ENCODE peak calls at places on chromosome 3, in nine cellular contexts. One of them, this sample, is unnamed.

GRCh38 chr3:132006605-132007204 is 28.1 kb downstream of the CPNE4 start:
- DNase-seq in transverse colon: peak
- DNase-seq in CD8-positive, alpha-beta T cell: no peak
- DNase-seq in activated naive CD4-positive, alpha-beta T cell treated with anti-CD3 and anti-CD28 coated beads, Interleukin-2, amount 10 ng/mL, durations not matched to agents 7 days and 5 days: peak
- DNase-seq in fibroblast of pulmonary artery: peak
- DNase-seq in activated T-cell treated with anti-CD3 and anti-CD28 coated beads for 1 hour: no peak
- DNase-seq in non-pigmented ciliary epithelial cell: no peak
- DNase-seq in HTR-8/SVneo: no peak
- DNase-seq in fibroblast of mammary gland: peak
- DNase-seq in this sample: no peak

GRCh38 chr3:111368061-111368460 is 173.9 kb upstream of the CD96 start:
- DNase-seq in transverse colon: no peak
- DNase-seq in CD8-positive, alpha-beta T cell: no peak
- DNase-seq in activated naive CD4-positive, alpha-beta T cell treated with anti-CD3 and anti-CD28 coated beads, Interleukin-2, amount 10 ng/mL, durations not matched to agents 7 days and 5 days: no peak
- DNase-seq in fibroblast of pulmonary artery: no peak
- DNase-seq in activated T-cell treated with anti-CD3 and anti-CD28 coated beads for 1 hour: no peak
- DNase-seq in non-pigmented ciliary epithelial cell: no peak
- DNase-seq in HTR-8/SVneo: no peak
- DNase-seq in fibroblast of mammary gland: no peak
- DNase-seq in this sample: no peak

GRCh38 chr3:34842706-34843478 is 796.4 kb upstream of the ARPP21 start:
- DNase-seq in transverse colon: no peak
- DNase-seq in CD8-positive, alpha-beta T cell: no peak
- DNase-seq in activated naive CD4-positive, alpha-beta T cell treated with anti-CD3 and anti-CD28 coated beads, Interleukin-2, amount 10 ng/mL, durations not matched to agents 7 days and 5 days: no peak
- DNase-seq in fibroblast of pulmonary artery: no peak
- DNase-seq in activated T-cell treated with anti-CD3 and anti-CD28 coated beads for 1 hour: no peak
- DNase-seq in non-pigmented ciliary epithelial cell: no peak
- DNase-seq in HTR-8/SVneo: no peak
- DNase-seq in fibroblast of mammary gland: no peak
- DNase-seq in this sample: no peak

GRCh38 chr3:138948371-138949001 is 1.5 kb downstream of the FOXL2NB start:
- DNase-seq in transverse colon: no peak
- DNase-seq in CD8-positive, alpha-beta T cell: no peak
- DNase-seq in activated naive CD4-positive, alpha-beta T cell treated with anti-CD3 and anti-CD28 coated beads, Interleukin-2, amount 10 ng/mL, durations not matched to agents 7 days and 5 days: no peak
- DNase-seq in fibroblast of pulmonary artery: no peak
- DNase-seq in activated T-cell treated with anti-CD3 and anti-CD28 coated beads for 1 hour: no peak
- DNase-seq in non-pigmented ciliary epithelial cell: no peak
- DNase-seq in HTR-8/SVneo: no peak
- DNase-seq in fibroblast of mammary gland: no peak
- DNase-seq in this sample: no peak

GRCh38 chr3:126113733-126114132 is 29.8 kb upstream of the SLC41A3 start:
- DNase-seq in transverse colon: peak
- DNase-seq in CD8-positive, alpha-beta T cell: no peak
- DNase-seq in activated naive CD4-positive, alpha-beta T cell treated with anti-CD3 and anti-CD28 coated beads, Interleukin-2, amount 10 ng/mL, durations not matched to agents 7 days and 5 days: no peak
- DNase-seq in fibroblast of pulmonary artery: no peak
- DNase-seq in activated T-cell treated with anti-CD3 and anti-CD28 coated beads for 1 hour: no peak
- DNase-seq in non-pigmented ciliary epithelial cell: no peak
- DNase-seq in HTR-8/SVneo: no peak
- DNase-seq in fibroblast of mammary gland: no peak
- DNase-seq in this sample: no peak

GRCh38 chr3:190009621-190010020 is 111.1 kb downstream of the P3H2 start:
- DNase-seq in transverse colon: no peak
- DNase-seq in CD8-positive, alpha-beta T cell: no peak
- DNase-seq in activated naive CD4-positive, alpha-beta T cell treated with anti-CD3 and anti-CD28 coated beads, Interleukin-2, amount 10 ng/mL, durations not matched to agents 7 days and 5 days: no peak
- DNase-seq in fibroblast of pulmonary artery: no peak
- DNase-seq in activated T-cell treated with anti-CD3 and anti-CD28 coated beads for 1 hour: no peak
- DNase-seq in non-pigmented ciliary epithelial cell: no peak
- DNase-seq in HTR-8/SVneo: no peak
- DNase-seq in fibroblast of mammary gland: no peak
- DNase-seq in this sample: no peak

GRCh38 chr3:12143949-12144504 is 14.7 kb downstream of the TIMP4 start:
- DNase-seq in transverse colon: peak
- DNase-seq in CD8-positive, alpha-beta T cell: no peak
- DNase-seq in activated naive CD4-positive, alpha-beta T cell treated with anti-CD3 and anti-CD28 coated beads, Interleukin-2, amount 10 ng/mL, durations not matched to agents 7 days and 5 days: no peak
- DNase-seq in fibroblast of pulmonary artery: peak
- DNase-seq in activated T-cell treated with anti-CD3 and anti-CD28 coated beads for 1 hour: no peak
- DNase-seq in non-pigmented ciliary epithelial cell: peak
- DNase-seq in HTR-8/SVneo: peak
- DNase-seq in fibroblast of mammary gland: peak
- DNase-seq in this sample: no peak

GRCh38 chr3:46468758-46469600 is 4.3 kb upstream of the LTF start:
- DNase-seq in transverse colon: no peak
- DNase-seq in CD8-positive, alpha-beta T cell: no peak
- DNase-seq in activated naive CD4-positive, alpha-beta T cell treated with anti-CD3 and anti-CD28 coated beads, Interleukin-2, amount 10 ng/mL, durations not matched to agents 7 days and 5 days: no peak
- DNase-seq in fibroblast of pulmonary artery: no peak
- DNase-seq in activated T-cell treated with anti-CD3 and anti-CD28 coated beads for 1 hour: no peak
- DNase-seq in non-pigmented ciliary epithelial cell: no peak
- DNase-seq in HTR-8/SVneo: no peak
- DNase-seq in fibroblast of mammary gland: no peak
- DNase-seq in this sample: no peak

GRCh38 chr3:107206141-107206540 is 171.1 kb upstream of the CCDC54 start:
- DNase-seq in transverse colon: no peak
- DNase-seq in CD8-positive, alpha-beta T cell: no peak
- DNase-seq in activated naive CD4-positive, alpha-beta T cell treated with anti-CD3 and anti-CD28 coated beads, Interleukin-2, amount 10 ng/mL, durations not matched to agents 7 days and 5 days: no peak
- DNase-seq in fibroblast of pulmonary artery: peak
- DNase-seq in activated T-cell treated with anti-CD3 and anti-CD28 coated beads for 1 hour: no peak
- DNase-seq in non-pigmented ciliary epithelial cell: no peak
- DNase-seq in HTR-8/SVneo: peak
- DNase-seq in fibroblast of mammary gland: peak
- DNase-seq in this sample: peak

GRCh38 chr3:150905339-150905738 is at the start of gene MINDY4B:
- DNase-seq in transverse colon: no peak
- DNase-seq in CD8-positive, alpha-beta T cell: no peak
- DNase-seq in activated naive CD4-positive, alpha-beta T cell treated with anti-CD3 and anti-CD28 coated beads, Interleukin-2, amount 10 ng/mL, durations not matched to agents 7 days and 5 days: no peak
- DNase-seq in fibroblast of pulmonary artery: no peak
- DNase-seq in activated T-cell treated with anti-CD3 and anti-CD28 coated beads for 1 hour: no peak
- DNase-seq in non-pigmented ciliary epithelial cell: no peak
- DNase-seq in HTR-8/SVneo: no peak
- DNase-seq in fibroblast of mammary gland: no peak
- DNase-seq in this sample: no peak

GRCh38 chr3:50260027-50260941 is 8.7 kb upstream of the SEMA3B start:
- DNase-seq in transverse colon: peak
- DNase-seq in CD8-positive, alpha-beta T cell: peak
- DNase-seq in activated naive CD4-positive, alpha-beta T cell treated with anti-CD3 and anti-CD28 coated beads, Interleukin-2, amount 10 ng/mL, durations not matched to agents 7 days and 5 days: peak
- DNase-seq in fibroblast of pulmonary artery: peak
- DNase-seq in activated T-cell treated with anti-CD3 and anti-CD28 coated beads for 1 hour: peak
- DNase-seq in non-pigmented ciliary epithelial cell: no peak
- DNase-seq in HTR-8/SVneo: peak
- DNase-seq in fibroblast of mammary gland: peak
- DNase-seq in this sample: peak

GRCh38 chr3:194592798-194593752 is 40.1 kb downstream of the TMEM44 start:
- DNase-seq in transverse colon: no peak
- DNase-seq in CD8-positive, alpha-beta T cell: no peak
- DNase-seq in activated naive CD4-positive, alpha-beta T cell treated with anti-CD3 and anti-CD28 coated beads, Interleukin-2, amount 10 ng/mL, durations not matched to agents 7 days and 5 days: no peak
- DNase-seq in fibroblast of pulmonary artery: peak
- DNase-seq in activated T-cell treated with anti-CD3 and anti-CD28 coated beads for 1 hour: no peak
- DNase-seq in non-pigmented ciliary epithelial cell: peak
- DNase-seq in HTR-8/SVneo: peak
- DNase-seq in fibroblast of mammary gland: peak
- DNase-seq in this sample: peak

GRCh38 chr3:197791120-197792018 is at the start of gene LRCH3:
- DNase-seq in transverse colon: peak
- DNase-seq in CD8-positive, alpha-beta T cell: peak
- DNase-seq in activated naive CD4-positive, alpha-beta T cell treated with anti-CD3 and anti-CD28 coated beads, Interleukin-2, amount 10 ng/mL, durations not matched to agents 7 days and 5 days: peak
- DNase-seq in fibroblast of pulmonary artery: peak
- DNase-seq in activated T-cell treated with anti-CD3 and anti-CD28 coated beads for 1 hour: peak
- DNase-seq in non-pigmented ciliary epithelial cell: no peak
- DNase-seq in HTR-8/SVneo: peak
- DNase-seq in fibroblast of mammary gland: peak
- DNase-seq in this sample: peak

GRCh38 chr3:40677749-40678148 is 153.0 kb downstream of the ZNF621 start:
- DNase-seq in transverse colon: no peak
- DNase-seq in CD8-positive, alpha-beta T cell: no peak
- DNase-seq in activated naive CD4-positive, alpha-beta T cell treated with anti-CD3 and anti-CD28 coated beads, Interleukin-2, amount 10 ng/mL, durations not matched to agents 7 days and 5 days: no peak
- DNase-seq in fibroblast of pulmonary artery: no peak
- DNase-seq in activated T-cell treated with anti-CD3 and anti-CD28 coated beads for 1 hour: no peak
- DNase-seq in non-pigmented ciliary epithelial cell: no peak
- DNase-seq in HTR-8/SVneo: no peak
- DNase-seq in fibroblast of mammary gland: no peak
- DNase-seq in this sample: no peak

GRCh38 chr3:112672716-112673506 is 32.0 kb upstream of the CCDC80 start:
- DNase-seq in transverse colon: no peak
- DNase-seq in CD8-positive, alpha-beta T cell: peak
- DNase-seq in activated naive CD4-positive, alpha-beta T cell treated with anti-CD3 and anti-CD28 coated beads, Interleukin-2, amount 10 ng/mL, durations not matched to agents 7 days and 5 days: no peak
- DNase-seq in fibroblast of pulmonary artery: no peak
- DNase-seq in activated T-cell treated with anti-CD3 and anti-CD28 coated beads for 1 hour: no peak
- DNase-seq in non-pigmented ciliary epithelial cell: no peak
- DNase-seq in HTR-8/SVneo: no peak
- DNase-seq in fibroblast of mammary gland: no peak
- DNase-seq in this sample: no peak

GRCh38 chr3:156693166-156693565 is 18.8 kb downstream of the TIPARP start:
- DNase-seq in transverse colon: no peak
- DNase-seq in CD8-positive, alpha-beta T cell: no peak
- DNase-seq in activated naive CD4-positive, alpha-beta T cell treated with anti-CD3 and anti-CD28 coated beads, Interleukin-2, amount 10 ng/mL, durations not matched to agents 7 days and 5 days: no peak
- DNase-seq in fibroblast of pulmonary artery: peak
- DNase-seq in activated T-cell treated with anti-CD3 and anti-CD28 coated beads for 1 hour: no peak
- DNase-seq in non-pigmented ciliary epithelial cell: no peak
- DNase-seq in HTR-8/SVneo: no peak
- DNase-seq in fibroblast of mammary gland: peak
- DNase-seq in this sample: peak

GRCh38 chr3:149319750-149320149 is 13.7 kb downstream of the TM4SF18 start:
- DNase-seq in transverse colon: no peak
- DNase-seq in CD8-positive, alpha-beta T cell: no peak
- DNase-seq in activated naive CD4-positive, alpha-beta T cell treated with anti-CD3 and anti-CD28 coated beads, Interleukin-2, amount 10 ng/mL, durations not matched to agents 7 days and 5 days: no peak
- DNase-seq in fibroblast of pulmonary artery: no peak
- DNase-seq in activated T-cell treated with anti-CD3 and anti-CD28 coated beads for 1 hour: no peak
- DNase-seq in non-pigmented ciliary epithelial cell: no peak
- DNase-seq in HTR-8/SVneo: no peak
- DNase-seq in fibroblast of mammary gland: no peak
- DNase-seq in this sample: peak

GRCh38 chr3:42130329-42131070 is 39.3 kb downstream of the TRAK1 start:
- DNase-seq in transverse colon: peak
- DNase-seq in CD8-positive, alpha-beta T cell: no peak
- DNase-seq in activated naive CD4-positive, alpha-beta T cell treated with anti-CD3 and anti-CD28 coated beads, Interleukin-2, amount 10 ng/mL, durations not matched to agents 7 days and 5 days: no peak
- DNase-seq in fibroblast of pulmonary artery: no peak
- DNase-seq in activated T-cell treated with anti-CD3 and anti-CD28 coated beads for 1 hour: no peak
- DNase-seq in non-pigmented ciliary epithelial cell: no peak
- DNase-seq in HTR-8/SVneo: no peak
- DNase-seq in fibroblast of mammary gland: no peak
- DNase-seq in this sample: no peak

GRCh38 chr3:126983653-126984390 is 907 bp downstream of the PLXNA1 start:
- DNase-seq in transverse colon: peak
- DNase-seq in CD8-positive, alpha-beta T cell: peak
- DNase-seq in activated naive CD4-positive, alpha-beta T cell treated with anti-CD3 and anti-CD28 coated beads, Interleukin-2, amount 10 ng/mL, durations not matched to agents 7 days and 5 days: peak
- DNase-seq in fibroblast of pulmonary artery: peak
- DNase-seq in activated T-cell treated with anti-CD3 and anti-CD28 coated beads for 1 hour: peak
- DNase-seq in non-pigmented ciliary epithelial cell: no peak
- DNase-seq in HTR-8/SVneo: peak
- DNase-seq in fibroblast of mammary gland: no peak
- DNase-seq in this sample: no peak

GRCh38 chr3:34780973-34781372 is 858.4 kb upstream of the ARPP21 start:
- DNase-seq in transverse colon: no peak
- DNase-seq in CD8-positive, alpha-beta T cell: no peak
- DNase-seq in activated naive CD4-positive, alpha-beta T cell treated with anti-CD3 and anti-CD28 coated beads, Interleukin-2, amount 10 ng/mL, durations not matched to agents 7 days and 5 days: no peak
- DNase-seq in fibroblast of pulmonary artery: peak
- DNase-seq in activated T-cell treated with anti-CD3 and anti-CD28 coated beads for 1 hour: no peak
- DNase-seq in non-pigmented ciliary epithelial cell: no peak
- DNase-seq in HTR-8/SVneo: no peak
- DNase-seq in fibroblast of mammary gland: no peak
- DNase-seq in this sample: no peak

GRCh38 chr3:67481126-67481525 is 173.3 kb downstream of the SUCLG2 start:
- DNase-seq in transverse colon: no peak
- DNase-seq in CD8-positive, alpha-beta T cell: no peak
- DNase-seq in activated naive CD4-positive, alpha-beta T cell treated with anti-CD3 and anti-CD28 coated beads, Interleukin-2, amount 10 ng/mL, durations not matched to agents 7 days and 5 days: no peak
- DNase-seq in fibroblast of pulmonary artery: no peak
- DNase-seq in activated T-cell treated with anti-CD3 and anti-CD28 coated beads for 1 hour: no peak
- DNase-seq in non-pigmented ciliary epithelial cell: no peak
- DNase-seq in HTR-8/SVneo: no peak
- DNase-seq in fibroblast of mammary gland: no peak
- DNase-seq in this sample: no peak

GRCh38 chr3:165800970-165801369 is 36.3 kb downstream of the BCHE start:
- DNase-seq in transverse colon: no peak
- DNase-seq in CD8-positive, alpha-beta T cell: no peak
- DNase-seq in activated naive CD4-positive, alpha-beta T cell treated with anti-CD3 and anti-CD28 coated beads, Interleukin-2, amount 10 ng/mL, durations not matched to agents 7 days and 5 days: no peak
- DNase-seq in fibroblast of pulmonary artery: peak
- DNase-seq in activated T-cell treated with anti-CD3 and anti-CD28 coated beads for 1 hour: no peak
- DNase-seq in non-pigmented ciliary epithelial cell: no peak
- DNase-seq in HTR-8/SVneo: no peak
- DNase-seq in fibroblast of mammary gland: no peak
- DNase-seq in this sample: no peak

GRCh38 chr3:188769833-188770232 is 401.9 kb upstream of the TPRG1 start:
- DNase-seq in transverse colon: no peak
- DNase-seq in CD8-positive, alpha-beta T cell: no peak
- DNase-seq in activated naive CD4-positive, alpha-beta T cell treated with anti-CD3 and anti-CD28 coated beads, Interleukin-2, amount 10 ng/mL, durations not matched to agents 7 days and 5 days: no peak
- DNase-seq in fibroblast of pulmonary artery: no peak
- DNase-seq in activated T-cell treated with anti-CD3 and anti-CD28 coated beads for 1 hour: no peak
- DNase-seq in non-pigmented ciliary epithelial cell: no peak
- DNase-seq in HTR-8/SVneo: no peak
- DNase-seq in fibroblast of mammary gland: no peak
- DNase-seq in this sample: no peak

GRCh38 chr3:156307704-156308103 is 187.3 kb downstream of the KCNAB1 start:
- DNase-seq in transverse colon: peak
- DNase-seq in CD8-positive, alpha-beta T cell: no peak
- DNase-seq in activated naive CD4-positive, alpha-beta T cell treated with anti-CD3 and anti-CD28 coated beads, Interleukin-2, amount 10 ng/mL, durations not matched to agents 7 days and 5 days: no peak
- DNase-seq in fibroblast of pulmonary artery: peak
- DNase-seq in activated T-cell treated with anti-CD3 and anti-CD28 coated beads for 1 hour: no peak
- DNase-seq in non-pigmented ciliary epithelial cell: peak
- DNase-seq in HTR-8/SVneo: no peak
- DNase-seq in fibroblast of mammary gland: peak
- DNase-seq in this sample: peak

GRCh38 chr3:30315452-30315851 is 290.9 kb upstream of the TGFBR2 start:
- DNase-seq in transverse colon: no peak
- DNase-seq in CD8-positive, alpha-beta T cell: no peak
- DNase-seq in activated naive CD4-positive, alpha-beta T cell treated with anti-CD3 and anti-CD28 coated beads, Interleukin-2, amount 10 ng/mL, durations not matched to agents 7 days and 5 days: no peak
- DNase-seq in fibroblast of pulmonary artery: no peak
- DNase-seq in activated T-cell treated with anti-CD3 and anti-CD28 coated beads for 1 hour: no peak
- DNase-seq in non-pigmented ciliary epithelial cell: no peak
- DNase-seq in HTR-8/SVneo: no peak
- DNase-seq in fibroblast of mammary gland: peak
- DNase-seq in this sample: no peak

GRCh38 chr3:65999606-66000005 is 39.1 kb downstream of the MAGI1 start:
- DNase-seq in transverse colon: no peak
- DNase-seq in CD8-positive, alpha-beta T cell: no peak
- DNase-seq in activated naive CD4-positive, alpha-beta T cell treated with anti-CD3 and anti-CD28 coated beads, Interleukin-2, amount 10 ng/mL, durations not matched to agents 7 days and 5 days: no peak
- DNase-seq in fibroblast of pulmonary artery: no peak
- DNase-seq in activated T-cell treated with anti-CD3 and anti-CD28 coated beads for 1 hour: no peak
- DNase-seq in non-pigmented ciliary epithelial cell: no peak
- DNase-seq in HTR-8/SVneo: no peak
- DNase-seq in fibroblast of mammary gland: no peak
- DNase-seq in this sample: no peak

GRCh38 chr3:106183762-106184391 is 315.1 kb upstream of the CBLB start:
- DNase-seq in transverse colon: no peak
- DNase-seq in CD8-positive, alpha-beta T cell: no peak
- DNase-seq in activated naive CD4-positive, alpha-beta T cell treated with anti-CD3 and anti-CD28 coated beads, Interleukin-2, amount 10 ng/mL, durations not matched to agents 7 days and 5 days: no peak
- DNase-seq in fibroblast of pulmonary artery: peak
- DNase-seq in activated T-cell treated with anti-CD3 and anti-CD28 coated beads for 1 hour: no peak
- DNase-seq in non-pigmented ciliary epithelial cell: peak
- DNase-seq in HTR-8/SVneo: peak
- DNase-seq in fibroblast of mammary gland: peak
- DNase-seq in this sample: peak

GRCh38 chr3:172329070-172329469 is 119.2 kb downstream of the GHSR start:
- DNase-seq in transverse colon: no peak
- DNase-seq in CD8-positive, alpha-beta T cell: no peak
- DNase-seq in activated naive CD4-positive, alpha-beta T cell treated with anti-CD3 and anti-CD28 coated beads, Interleukin-2, amount 10 ng/mL, durations not matched to agents 7 days and 5 days: no peak
- DNase-seq in fibroblast of pulmonary artery: no peak
- DNase-seq in activated T-cell treated with anti-CD3 and anti-CD28 coated beads for 1 hour: no peak
- DNase-seq in non-pigmented ciliary epithelial cell: no peak
- DNase-seq in HTR-8/SVneo: no peak
- DNase-seq in fibroblast of mammary gland: no peak
- DNase-seq in this sample: no peak

GRCh38 chr3:111472556-111472955 is 69.4 kb upstream of the CD96 start:
- DNase-seq in transverse colon: no peak
- DNase-seq in CD8-positive, alpha-beta T cell: no peak
- DNase-seq in activated naive CD4-positive, alpha-beta T cell treated with anti-CD3 and anti-CD28 coated beads, Interleukin-2, amount 10 ng/mL, durations not matched to agents 7 days and 5 days: no peak
- DNase-seq in fibroblast of pulmonary artery: no peak
- DNase-seq in activated T-cell treated with anti-CD3 and anti-CD28 coated beads for 1 hour: no peak
- DNase-seq in non-pigmented ciliary epithelial cell: no peak
- DNase-seq in HTR-8/SVneo: no peak
- DNase-seq in fibroblast of mammary gland: no peak
- DNase-seq in this sample: no peak

This sample was measured in astrocyte of the cerebellum.